ENCODE peak calls at places on chromosomes 1 and 21, in eight cellular contexts. D is HCT116, T is GM23338, G is HL-60, R is HepG2, E is K562, Y is GM12878, X is SK-N-SH. P is an unnamed sample.

GRCh38 chr1:77739235-77739634 is 20.4 kb downstream of the USP33 start:
- DNase-seq in D (no peak), T (no peak), G (no peak), R (no peak), E (no peak), Y (no peak), X (no peak), P (no peak)

GRCh38 chr1:89358287-89358893 is 5.5 kb upstream of the GBP6 start:
- DNase-seq in D (peak; percentile 63), T (peak; percentile 92), G (peak; percentile 74), R (peak; percentile 64), E (peak; percentile 53), Y (peak; percentile 27), X (peak; percentile 57), P (peak; percentile 33)

GRCh38 chr1:5651964-5652751 is 340.1 kb downstream of the NPHP4 start:
- DNase-seq in D (no peak), T (no peak), G (no peak), R (no peak), E (no peak), Y (no peak), X (peak; percentile 80), P (no peak)

GRCh38 chr1:36624466-36624865 is 141.8 kb upstream of the CSF3R start:
- DNase-seq in D (no peak), T (no peak), G (no peak), R (no peak), E (no peak), Y (no peak), X (no peak), P (no peak)

GRCh38 chr1:115493834-115494233 is 147.9 kb upstream of the VANGL1 start:
- DNase-seq in D (no peak), T (no peak), G (no peak), R (no peak), E (no peak), Y (no peak), X (no peak), P (no peak)

GRCh38 chr1:221794079-221794670 is 52.3 kb upstream of the DUSP10 start:
- DNase-seq in D (no peak), T (no peak), G (no peak), R (no peak), E (no peak), Y (peak; percentile 82), X (no peak), P (no peak)

GRCh38 chr1:2787163-2787911 is 14.2 kb downstream of the TTC34 start:
- DNase-seq in D (no peak), T (peak; percentile 33), G (no peak), R (no peak), E (no peak), Y (no peak), X (peak; percentile 30), P (no peak)

GRCh38 chr1:65147424-65148177 is 402 bp upstream of the AK4 start:
- DNase-seq in D (no peak), T (peak; percentile 60), G (peak; percentile 30), R (no peak), E (peak; percentile 73), Y (no peak), X (peak; percentile 83), P (no peak)

GRCh38 chr1:4117196-4117595 is 217.1 kb upstream of the C1orf174 start:
- DNase-seq in D (no peak), T (no peak), G (no peak), R (no peak), E (no peak), Y (no peak), X (no peak), P (no peak)

GRCh38 chr1:114009393-114009792 is 30.1 kb downstream of the OLFML3 start:
- DNase-seq in D (no peak), T (no peak), G (no peak), R (peak; percentile 34), E (no peak), Y (no peak), X (no peak), P (no peak)

GRCh38 chr21:32333953-32334673 is 35.5 kb downstream of the MRAP start:
- DNase-seq in D (no peak), T (no peak), G (no peak), R (no peak), E (no peak), Y (no peak), X (no peak), P (no peak)

GRCh38 chr1:41783189-41783639 is 135.5 kb downstream of the HIVEP3 start:
- DNase-seq in D (peak; percentile 79), T (no peak), G (no peak), R (no peak), E (no peak), Y (no peak), X (no peak), P (peak; percentile 87)

GRCh38 chr21:24011087-24011486 is 1596.2 kb downstream of the MRPL39 start:
- DNase-seq in D (no peak), T (no peak), G (no peak), R (no peak), E (no peak), Y (no peak), X (no peak), P (no peak)

GRCh38 chr1:151282883-151283725 is 1.0 kb downstream of the ZNF687 start:
- DNase-seq in D (no peak), T (peak; percentile 79), G (peak; percentile 76), R (peak; percentile 31), E (peak; percentile 46), Y (no peak), X (peak; percentile 75), P (no peak)

GRCh38 chr1:151281225-151281968 is 702 bp upstream of the ZNF687 start:
- DNase-seq in D (peak; percentile 97), T (peak; percentile 98), G (peak; percentile 98), R (peak; percentile 95), E (peak; percentile 97), Y (peak; percentile 85), X (peak; percentile 93), P (peak; percentile 91)

GRCh38 chr1:151284013-151284577 is 2.0 kb downstream of the ZNF687 start:
- DNase-seq in D (no peak), T (no peak), G (no peak), R (no peak), E (no peak), Y (no peak), X (no peak), P (no peak)

GRCh38 chr1:151286619-151287340 is 4.7 kb downstream of the ZNF687 start:
- DNase-seq in D (no peak), T (no peak), G (no peak), R (no peak), E (no peak), Y (no peak), X (no peak), P (no peak)

DNA sequence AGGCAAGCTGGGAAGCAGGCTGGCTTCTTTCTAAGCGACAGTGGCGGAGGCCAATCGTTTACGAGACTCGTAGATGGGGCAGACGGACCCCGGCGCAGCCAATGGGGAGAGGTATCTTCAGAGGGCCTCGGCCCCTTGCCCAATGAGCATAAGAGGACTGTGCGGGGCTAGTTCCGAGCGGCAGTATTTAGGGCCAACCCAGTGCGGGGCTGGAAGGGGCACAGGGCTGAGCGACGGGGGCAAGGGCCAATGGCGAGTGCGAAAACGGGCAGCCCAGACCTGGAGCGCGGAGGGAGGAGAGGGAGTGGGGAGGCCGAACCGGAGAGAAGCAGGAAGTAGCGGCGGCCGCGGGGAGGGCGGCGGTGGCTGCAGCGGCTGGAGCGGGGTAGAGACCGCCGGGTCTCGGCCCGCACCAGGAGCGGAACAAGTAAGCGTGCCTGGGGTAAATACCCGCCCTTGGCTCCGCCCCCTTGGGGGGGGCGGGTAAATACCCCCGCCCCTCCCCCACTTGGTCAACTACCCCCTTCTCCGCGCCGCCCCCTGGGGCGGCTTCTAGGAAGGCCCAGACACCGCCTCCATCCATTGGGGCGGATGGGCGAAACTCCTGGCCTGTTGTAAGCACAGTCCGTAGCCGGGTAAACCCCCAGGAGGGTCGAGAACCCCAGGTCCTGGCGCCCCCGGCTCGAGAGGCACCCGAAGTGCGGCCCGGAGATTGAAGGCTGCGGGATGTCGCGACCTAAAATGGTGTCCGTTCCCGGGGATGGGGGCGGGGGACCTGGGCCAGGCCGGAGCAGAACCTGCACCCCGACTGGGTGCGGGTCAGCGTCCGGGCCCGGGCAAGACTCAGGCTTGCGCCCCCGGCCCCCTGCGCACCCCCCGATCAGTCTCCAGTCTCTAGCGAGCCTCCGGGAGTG is at the start of gene ZNF687:
- DNase-seq in D (peak; percentile 100), T (peak; percentile 100), G (peak; percentile 100), R (peak; percentile 100), E (peak; percentile 99), Y (peak; percentile 99), X (peak; percentile 97), P (peak; percentile 97)
- TF ChIP-seq POLR2AphosphoS5 in D (peak; percentile 66), T (peak; percentile 65), G (peak; percentile 55), R (peak; percentile 46), E (no peak), Y (peak; percentile 47), X (peak; percentile 54), P (peak; percentile 72)

GRCh38 chr1:247113094-247113497 is 8.9 kb upstream of the ZNF669 start:
- DNase-seq in D (no peak), T (no peak), G (no peak), R (peak; percentile 83), E (peak; percentile 14), Y (no peak), X (peak; percentile 39), P (no peak)
- TF ChIP-seq REST in D (no peak), T (no peak), G (no peak), R (no peak), E (no peak), Y (no peak), X (no peak), P (no peak)

DNA sequence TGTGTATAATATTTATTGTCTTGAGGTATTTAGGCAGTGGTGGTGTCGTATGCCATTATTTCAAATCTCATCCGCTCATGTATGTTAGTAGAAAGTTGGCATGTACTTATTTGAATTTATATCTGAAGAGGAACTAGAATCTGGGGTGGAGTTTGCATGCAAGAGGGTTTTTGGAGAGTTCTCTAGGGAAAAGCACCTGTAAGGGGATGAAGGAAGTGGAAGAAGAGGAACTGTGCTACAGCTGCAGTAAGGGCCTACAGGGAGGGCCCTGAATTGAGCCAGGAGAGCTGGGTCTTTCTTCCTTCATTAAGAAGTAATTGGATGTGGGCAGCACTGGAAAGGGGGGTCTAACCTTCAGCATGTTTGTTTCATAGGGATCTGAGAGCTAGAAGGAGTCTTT is 197.2 kb downstream of the HMCN1 start:
- DNase-seq in D (no peak), T (no peak), G (no peak), R (no peak), E (no peak), Y (no peak), X (no peak), P (no peak)
- TF ChIP-seq POLR2AphosphoS5 in D (no peak), T (no peak), G (no peak), R (no peak), E (no peak), Y (no peak), X (no peak), P (no peak)

GRCh38 chr1:64084451-64084850 is 119.0 kb upstream of the UBE2U start:
- DNase-seq in D (no peak), T (no peak), G (no peak), R (no peak), E (no peak), Y (no peak), X (no peak), P (no peak)

GRCh38 chr1:64080947-64081562 is 122.4 kb upstream of the UBE2U start:
- DNase-seq in D (no peak), T (no peak), G (no peak), R (no peak), E (no peak), Y (no peak), X (no peak), P (no peak)

GRCh38 chr1:64077281-64077940 is 126.0 kb upstream of the UBE2U start:
- DNase-seq in D (no peak), T (no peak), G (no peak), R (no peak), E (no peak), Y (no peak), X (no peak), P (no peak)

GRCh38 chr1:64087768-64088167 is 115.7 kb upstream of the UBE2U start:
- DNase-seq in D (no peak), T (no peak), G (no peak), R (no peak), E (no peak), Y (no peak), X (no peak), P (no peak)

GRCh38 chr1:64082459-64082858 is 121.0 kb upstream of the UBE2U start:
- DNase-seq in D (no peak), T (no peak), G (no peak), R (no peak), E (no peak), Y (no peak), X (no peak), P (no peak)
- TF ChIP-seq REST in D (no peak), T (no peak), G (no peak), R (no peak), E (no peak), Y (no peak), X (no peak), P (no peak)